ENCODE peak calls at places on chromosome X, in eight cellular contexts. H is activated naive CD8-positive, alpha-beta T cell treated with anti-CD3 and anti-CD28 coated beads, Interleukin-2, amount 50 U/mL, for 24 hours; O is astrocyte of the spinal cord; E is NCI-H1092 treated with DMSO at 0.1 percent for 48 hours; Q is adipocyte; V is non-pigmented ciliary epithelial cell; J is GM04503; F is cardiac muscle cell. I is an unnamed sample.

GRCh38 chrX:94058728-94059382 is 384.8 kb downstream of the FAM133A start:
- DNase-seq in J (no peak), E (peak; percentile 2), H (no peak), Q (peak; percentile 16), F (peak; percentile 62), V (no peak), O (no peak), I (no peak)

GRCh38 chrX:20463296-20464075 is 196.8 kb upstream of the RPS6KA3 start:
- DNase-seq in F (no peak), O (no peak), V (no peak), J (no peak), Q (no peak), H (no peak), E (no peak), I (no peak)

GRCh38 chrX:151515233-151515632 is 48.2 kb upstream of the PASD1 start:
- DNase-seq in E (no peak), V (no peak), O (no peak), H (no peak), J (no peak), F (no peak), Q (no peak), I (no peak)

GRCh38 chrX:77743720-77744119 is 42.3 kb downstream of the ATRX start:
- DNase-seq in O (peak; percentile 8), F (no peak), J (no peak), V (no peak), H (no peak), E (no peak), Q (no peak), I (peak; percentile 66)

GRCh38 chrX:153668423-153669173 is 5.0 kb downstream of the PNCK start:
- DNase-seq in Q (no peak), O (no peak), E (no peak), J (no peak), V (no peak), H (no peak), F (no peak), I (no peak)

GRCh38 chrX:69615323-69615722 is 590 bp upstream of the EDA start:
- DNase-seq in F (no peak), Q (no peak), O (no peak), J (no peak), E (no peak), H (no peak), V (no peak), I (no peak)

GRCh38 chrX:118730500-118731247 is 3.3 kb downstream of the IL13RA1 start:
- DNase-seq in J (peak; percentile 24), F (no peak), V (peak; percentile 40), O (peak; percentile 65), Q (peak; percentile 70), E (no peak), H (no peak), I (peak; percentile 87)

GRCh38 chrX:70001269-70001668 is 48.5 kb downstream of the AWAT2 start:
- DNase-seq in F (no peak), Q (no peak), V (no peak), E (no peak), O (no peak), H (no peak), J (no peak), I (no peak)

I was measured in EH.